ENCODE peak calls at places on chromosomes 16 and 17, in eight cellular contexts. A, O, W, J, K, L, H and D are unnamed samples.

GRCh38 chr17:72476575-72476986 is 355.8 kb downstream of the SOX9 start:
- DNase-seq in A (no peak), O (no peak), W (no peak), J (no peak), K (no peak), L (no peak), H (no peak), D (no peak)

GRCh38 chr16:2154533-2155090 is 970 bp upstream of the TRAF7 start:
- DNase-seq in A (no peak), O (no peak), W (no peak), J (no peak), K (no peak), L (no peak), H (no peak), D (no peak)

GRCh38 chr16:1960665-1961630 is 1.6 kb downstream of the NDUFB10 start:
- DNase-seq in A (peak), O (no peak), W (no peak), J (no peak), K (no peak), L (peak), H (peak), D (peak)

GRCh38 chr17:21089933-21090888 is 36.6 kb upstream of the DHRS7B start:
- DNase-seq in A (no peak), O (no peak), W (no peak), J (no peak), K (no peak), L (no peak), H (no peak), D (no peak)

GRCh38 chr17:75845058-75845711 is 981 bp upstream of the UNC13D start:
- DNase-seq in A (peak), O (peak), W (peak), J (peak), K (peak), L (peak), H (peak), D (peak)

GRCh38 chr17:1343554-1343953 is 56.5 kb downstream of the YWHAE start:
- DNase-seq in A (no peak), O (no peak), W (no peak), J (no peak), K (no peak), L (no peak), H (no peak), D (no peak)

GRCh38 chr17:29412780-29413565 is 22.8 kb downstream of the TAOK1 start:
- DNase-seq in A (peak), O (no peak), W (peak), J (peak), K (no peak), L (peak), H (no peak), D (peak)

GRCh38 chr17:77281024-77281903 is 140.5 kb downstream of the SEC14L1 start:
- DNase-seq in A (peak), O (peak), W (peak), J (peak), K (peak), L (peak), H (peak), D (peak)

GRCh38 chr17:70332811-70333210 is 163.5 kb downstream of the KCNJ2 start:
- DNase-seq in A (no peak), O (no peak), W (no peak), J (no peak), K (no peak), L (no peak), H (no peak), D (no peak)

GRCh38 chr16:87212026-87212425 is 105.2 kb downstream of the C16orf95 start:
- DNase-seq in A (peak), O (no peak), W (peak), J (no peak), K (no peak), L (peak), H (no peak), D (no peak)

GRCh38 chr16:62256406-62256805 is 220.2 kb upstream of the CDH8 start:
- DNase-seq in A (no peak), O (no peak), W (no peak), J (no peak), K (no peak), L (peak), H (no peak), D (peak)

GRCh38 chr17:65495255-65496060 is 66.0 kb downstream of the AXIN2 start:
- DNase-seq in A (no peak), O (no peak), W (no peak), J (peak), K (no peak), L (no peak), H (peak), D (no peak)

GRCh38 chr16:7381671-7382070 is 49.0 kb downstream of the RBFOX1 start:
- DNase-seq in A (no peak), O (no peak), W (no peak), J (no peak), K (no peak), L (no peak), H (no peak), D (no peak)

GRCh38 chr17:59508999-59509398 is 56.4 kb upstream of the DHX40 start:
- DNase-seq in A (no peak), O (no peak), W (no peak), J (no peak), K (no peak), L (no peak), H (no peak), D (no peak)

GRCh38 chr17:28948873-28949184 is 2.5 kb downstream of the PHF12 start:
- DNase-seq in A (no peak), O (no peak), W (no peak), J (no peak), K (no peak), L (no peak), H (no peak), D (no peak)

GRCh38 chr16:68987734-68988457 is 117.6 kb upstream of the HAS3 start:
- DNase-seq in A (no peak), O (no peak), W (no peak), J (no peak), K (no peak), L (no peak), H (no peak), D (no peak)

GRCh38 chr17:74332763-74333220 is 6.8 kb downstream of the KIF19 start:
- DNase-seq in A (no peak), O (no peak), W (no peak), J (no peak), K (no peak), L (no peak), H (no peak), D (no peak)

GRCh38 chr16:48617711-48618148 is 7.8 kb upstream of the N4BP1 start:
- DNase-seq in A (peak), O (no peak), W (peak), J (no peak), K (peak), L (no peak), H (no peak), D (no peak)

GRCh38 chr17:17812211-17813054 is 24.4 kb downstream of the SREBF1 start:
- DNase-seq in A (peak), O (peak), W (peak), J (peak), K (peak), L (peak), H (peak), D (peak)

GRCh38 chr17:12624221-12624620 is 41.5 kb upstream of the MYOCD start:
- DNase-seq in A (no peak), O (no peak), W (no peak), J (no peak), K (no peak), L (no peak), H (no peak), D (no peak)

GRCh38 chr16:49452108-49452507 is 78.5 kb downstream of the C16orf78 start:
- DNase-seq in A (no peak), O (no peak), W (no peak), J (peak), K (no peak), L (no peak), H (no peak), D (no peak)

GRCh38 chr17:5638596-5638995 is 54.3 kb upstream of the NLRP1 start:
- DNase-seq in A (no peak), O (no peak), W (no peak), J (no peak), K (no peak), L (peak), H (no peak), D (peak)

GRCh38 chr17:41785091-41785875 is 1.2 kb downstream of the JUP start:
- DNase-seq in A (no peak), O (peak), W (no peak), J (no peak), K (peak), L (no peak), H (no peak), D (peak)

GRCh38 chr17:39679521-39680192 is 8.2 kb downstream of the PGAP3 start:
- DNase-seq in A (no peak), O (peak), W (no peak), J (no peak), K (no peak), L (no peak), H (peak), D (no peak)